ENCODE peak calls at places on chromosomes 6 and 20, in eight cellular contexts. One of them, this sample, is unnamed.

GRCh38 chr6:35044145-35044745 is 96.9 kb downstream of the TCP11 start:
- DNase-seq in tibial nerve: no peak
- DNase-seq in pancreas: peak; percentile 38
- DNase-seq in GM06990: no peak
- DNase-seq in astrocyte: no peak
- DNase-seq in psoas muscle: no peak
- DNase-seq in transverse colon: peak; percentile 41
- DNase-seq in thoracic aorta: no peak
- DNase-seq in this sample: peak; percentile 51

GRCh38 chr6:122014961-122015360 is 384.5 kb upstream of the HSF2 start:
- DNase-seq in tibial nerve: no peak
- DNase-seq in astrocyte: peak; percentile 90
- DNase-seq in GM06990: no peak
- DNase-seq in pancreas: no peak
- DNase-seq in thoracic aorta: no peak
- DNase-seq in psoas muscle: no peak
- DNase-seq in transverse colon: no peak
- DNase-seq in this sample: no peak

GRCh38 chr6:37239950-37240713 is 17.4 kb upstream of the TBC1D22B start:
- DNase-seq in GM06990: peak; percentile 57
- DNase-seq in thoracic aorta: peak; percentile 82
- DNase-seq in pancreas: peak; percentile 84
- DNase-seq in astrocyte: peak; percentile 99
- DNase-seq in transverse colon: peak; percentile 89
- DNase-seq in psoas muscle: peak; percentile 89
- DNase-seq in tibial nerve: peak; percentile 65
- DNase-seq in this sample: peak; percentile 91

GRCh38 chr6:134967711-134968110 is 17.8 kb upstream of the ALDH8A1 start:
- DNase-seq in tibial nerve: no peak
- DNase-seq in psoas muscle: no peak
- DNase-seq in astrocyte: no peak
- DNase-seq in pancreas: no peak
- DNase-seq in transverse colon: no peak
- DNase-seq in thoracic aorta: no peak
- DNase-seq in GM06990: no peak
- DNase-seq in this sample: no peak

GRCh38 chr6:49950415-49950751 is 13.6 kb downstream of the DEFB114 start:
- DNase-seq in pancreas: no peak
- DNase-seq in psoas muscle: no peak
- DNase-seq in transverse colon: no peak
- DNase-seq in thoracic aorta: no peak
- DNase-seq in GM06990: no peak
- DNase-seq in astrocyte: no peak
- DNase-seq in tibial nerve: no peak
- DNase-seq in this sample: no peak

GRCh38 chr20:53055668-53056067 is 83.5 kb downstream of the TSHZ2 start:
- DNase-seq in psoas muscle: no peak
- DNase-seq in GM06990: no peak
- DNase-seq in pancreas: no peak
- DNase-seq in transverse colon: no peak
- DNase-seq in thoracic aorta: no peak
- DNase-seq in tibial nerve: no peak
- DNase-seq in astrocyte: no peak
- DNase-seq in this sample: no peak

GRCh38 chr6:511488-512137 is 120.1 kb downstream of the IRF4 start:
- DNase-seq in tibial nerve: no peak
- DNase-seq in pancreas: no peak
- DNase-seq in GM06990: no peak
- DNase-seq in psoas muscle: no peak
- DNase-seq in thoracic aorta: no peak
- DNase-seq in astrocyte: peak; percentile 2
- DNase-seq in transverse colon: no peak
- DNase-seq in this sample: no peak

GRCh38 chr6:121635355-121635754 is 199.9 kb downstream of the GJA1 start:
- DNase-seq in astrocyte: no peak
- DNase-seq in psoas muscle: no peak
- DNase-seq in GM06990: no peak
- DNase-seq in tibial nerve: no peak
- DNase-seq in pancreas: no peak
- DNase-seq in thoracic aorta: no peak
- DNase-seq in transverse colon: no peak
- DNase-seq in this sample: no peak

GRCh38 chr6:160861824-160862223 is 129.7 kb upstream of the MAP3K4 start:
- DNase-seq in transverse colon: no peak
- DNase-seq in GM06990: no peak
- DNase-seq in astrocyte: no peak
- DNase-seq in psoas muscle: no peak
- DNase-seq in pancreas: no peak
- DNase-seq in tibial nerve: no peak
- DNase-seq in thoracic aorta: no peak
- DNase-seq in this sample: no peak

GRCh38 chr6:43625393-43625992 is 3.6 kb downstream of the GTPBP2 start:
- DNase-seq in transverse colon: no peak
- DNase-seq in GM06990: no peak
- DNase-seq in thoracic aorta: no peak
- DNase-seq in astrocyte: no peak
- DNase-seq in psoas muscle: no peak
- DNase-seq in tibial nerve: no peak
- DNase-seq in pancreas: no peak
- DNase-seq in this sample: no peak
- H3K36me3 ChIP-seq in transverse colon: peaks cover 36% of the 10 kb centered on the region
- H3K36me3 ChIP-seq in GM06990: peaks cover 42% of the 10 kb centered on the region
- H3K36me3 ChIP-seq in thoracic aorta: peaks cover 53% of the 10 kb centered on the region
- H3K36me3 ChIP-seq in astrocyte: peaks cover 49% of the 10 kb centered on the region
- H3K36me3 ChIP-seq in psoas muscle: peaks cover 64% of the 10 kb centered on the region
- H3K36me3 ChIP-seq in tibial nerve: no peaks in the 10 kb centered on the region
- H3K36me3 ChIP-seq in pancreas: peaks cover 51% of the 10 kb centered on the region
- H3K36me3 ChIP-seq in this sample: peaks cover 57% of the 10 kb centered on the region

DNA sequence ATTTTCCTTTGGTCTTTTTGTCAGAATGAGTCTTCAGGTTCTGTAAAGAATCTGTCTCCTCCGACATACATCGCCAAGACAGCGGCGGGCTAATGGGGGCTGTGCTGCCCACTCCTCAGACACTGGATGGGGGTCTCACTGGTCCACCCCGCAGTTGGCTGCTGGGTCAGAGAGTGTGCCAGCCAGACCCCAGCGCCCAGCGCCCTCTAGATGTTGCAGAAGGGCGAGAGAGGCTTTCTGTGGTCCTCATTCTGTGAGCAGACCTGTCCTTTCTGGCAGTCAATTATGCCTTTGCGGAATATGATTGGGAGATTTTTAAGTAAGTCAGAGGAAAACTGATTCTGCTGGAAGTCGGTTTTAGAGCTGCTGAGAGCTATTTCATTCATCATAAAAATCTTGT is 7.8 kb upstream of the CCR6 start:
- DNase-seq in thoracic aorta: no peak
- DNase-seq in GM06990: no peak
- DNase-seq in tibial nerve: no peak
- DNase-seq in psoas muscle: no peak
- DNase-seq in astrocyte: no peak
- DNase-seq in transverse colon: no peak
- DNase-seq in pancreas: no peak
- DNase-seq in this sample: no peak
- TF ChIP-seq CTCF in thoracic aorta: no peak
- TF ChIP-seq CTCF in GM06990: peak; percentile 60
- TF ChIP-seq CTCF in tibial nerve: no peak
- TF ChIP-seq CTCF in psoas muscle: no peak
- TF ChIP-seq CTCF in astrocyte: no peak
- TF ChIP-seq CTCF in transverse colon: no peak
- TF ChIP-seq CTCF in pancreas: no peak
- TF ChIP-seq CTCF in this sample: no peak

DNA sequence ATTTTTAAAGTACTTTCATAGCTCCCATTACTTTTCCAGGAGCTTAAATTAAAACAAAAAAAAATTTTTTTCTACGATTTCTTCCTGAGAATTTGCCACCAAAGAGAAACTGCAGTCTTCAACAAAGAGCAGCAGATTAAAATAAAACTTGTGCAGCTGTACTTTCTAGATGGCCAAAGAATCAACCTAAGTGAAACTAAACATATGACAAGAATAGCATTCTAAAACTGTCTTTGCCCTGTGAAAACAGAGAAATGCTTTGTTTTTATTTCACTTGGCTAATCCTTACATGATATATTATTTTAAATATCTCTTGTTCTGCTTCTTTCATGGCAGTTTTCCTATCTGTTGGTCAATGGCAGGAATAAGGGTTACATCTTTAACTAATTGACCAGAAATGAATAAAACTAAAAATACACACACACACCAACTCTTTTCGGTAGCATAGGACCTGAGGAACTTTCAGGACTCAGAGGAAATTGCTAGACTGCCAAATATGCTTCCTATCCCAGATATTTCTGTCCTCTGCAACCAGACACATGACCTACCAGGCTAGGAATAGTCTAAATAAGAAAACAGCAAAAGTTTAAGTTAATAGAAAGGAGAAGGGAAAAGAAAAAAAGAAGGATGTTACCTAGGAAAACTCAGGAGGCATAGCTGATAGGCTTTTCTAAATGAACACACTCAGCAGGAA is 74.8 kb downstream of the MAP3K5 start:
- DNase-seq in transverse colon: no peak
- DNase-seq in tibial nerve: no peak
- DNase-seq in GM06990: peak; percentile 50
- DNase-seq in psoas muscle: no peak
- DNase-seq in pancreas: no peak
- DNase-seq in astrocyte: peak; percentile 42
- DNase-seq in thoracic aorta: no peak
- DNase-seq in this sample: no peak
- H3K4me3 ChIP-seq in transverse colon: no peak overlapping the region
- H3K4me3 ChIP-seq in tibial nerve: no peak overlapping the region
- H3K4me3 ChIP-seq in GM06990: peak overlapping the region; percentile 37
- H3K4me3 ChIP-seq in psoas muscle: peak overlapping the region; percentile 22
- H3K4me3 ChIP-seq in pancreas: no peak overlapping the region
- H3K4me3 ChIP-seq in astrocyte: no peak overlapping the region
- H3K4me3 ChIP-seq in thoracic aorta: peak overlapping the region; percentile 60
- H3K4me3 ChIP-seq in this sample: no peak overlapping the region

DNA sequence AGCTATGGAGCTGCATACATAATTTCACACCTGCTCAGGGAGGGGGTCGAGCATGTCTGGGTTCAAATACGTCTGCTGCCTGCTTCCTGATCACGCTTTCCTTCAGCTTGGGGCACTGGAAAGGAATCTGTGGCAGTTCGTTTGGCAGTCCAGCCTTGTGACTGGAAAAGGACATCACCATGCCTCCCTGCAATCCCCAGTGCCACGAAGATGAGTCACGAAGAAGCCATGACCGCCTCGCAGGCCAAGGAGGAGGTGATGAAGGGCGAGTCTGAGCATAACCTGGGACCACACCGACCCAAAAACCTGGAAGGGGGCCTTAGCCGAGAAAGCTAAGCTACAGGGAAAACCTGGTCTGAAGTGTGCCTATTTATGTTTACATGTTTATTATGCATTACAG is 13.1 kb downstream of the JAG1 start:
- DNase-seq in psoas muscle: peak; percentile 44
- DNase-seq in tibial nerve: no peak
- DNase-seq in pancreas: no peak
- DNase-seq in thoracic aorta: no peak
- DNase-seq in GM06990: no peak
- DNase-seq in astrocyte: no peak
- DNase-seq in transverse colon: no peak
- DNase-seq in this sample: peak; percentile 48
- H3K36me3 ChIP-seq in psoas muscle: peaks cover 70% of the 10 kb centered on the region
- H3K36me3 ChIP-seq in tibial nerve: peaks cover 5% of the 10 kb centered on the region
- H3K36me3 ChIP-seq in pancreas: peaks cover 43% of the 10 kb centered on the region
- H3K36me3 ChIP-seq in thoracic aorta: peaks cover 26% of the 10 kb centered on the region
- H3K36me3 ChIP-seq in GM06990: no peaks in the 10 kb centered on the region
- H3K36me3 ChIP-seq in astrocyte: peaks cover 48% of the 10 kb centered on the region
- H3K36me3 ChIP-seq in transverse colon: peaks cover 44% of the 10 kb centered on the region
- H3K36me3 ChIP-seq in this sample: peaks cover 98% of the 10 kb centered on the region

DNA sequence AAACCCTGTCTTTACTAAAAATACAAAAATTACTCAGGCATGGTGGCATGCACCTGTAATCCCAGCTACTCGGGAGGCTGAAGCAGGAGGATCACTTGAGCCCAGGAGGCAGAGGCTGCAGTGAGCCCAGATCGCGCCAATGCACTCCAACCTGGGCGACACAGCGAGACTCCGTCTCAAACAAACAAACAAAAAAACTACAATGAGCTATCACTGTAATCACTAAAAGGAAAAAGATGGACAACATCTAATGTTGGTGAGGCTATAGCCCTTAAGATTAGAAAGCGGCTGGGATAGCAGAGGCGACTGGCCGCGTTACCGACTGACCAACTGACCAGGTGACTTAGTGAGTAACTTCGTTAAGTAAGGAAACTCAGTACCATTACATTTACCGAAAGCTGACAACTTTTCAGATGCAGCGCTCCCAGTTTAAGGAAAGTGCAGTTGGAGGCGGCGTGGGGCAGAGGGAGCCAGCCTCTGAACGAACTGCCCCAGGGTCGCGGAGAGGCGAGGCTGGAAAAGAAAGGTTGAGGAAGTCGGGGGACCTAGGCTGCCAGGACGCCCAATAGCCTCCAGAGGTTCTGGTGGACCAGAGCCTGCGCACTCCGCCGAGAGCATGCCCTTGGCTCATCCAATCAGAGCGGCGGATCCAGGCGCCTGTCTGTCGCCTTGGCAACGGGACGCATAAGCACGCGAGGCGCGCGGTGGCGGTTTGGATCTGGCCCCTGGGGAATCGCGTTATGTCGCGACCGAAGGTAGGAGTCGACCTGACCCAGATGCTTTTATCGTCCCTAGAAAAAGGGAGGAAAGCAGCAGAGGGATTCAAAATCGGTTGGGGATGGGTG is 8.9 kb downstream of the TTLL9 start:
- DNase-seq in psoas muscle: peak; percentile 93
- DNase-seq in thoracic aorta: peak; percentile 91
- DNase-seq in tibial nerve: peak; percentile 88
- DNase-seq in transverse colon: peak; percentile 93
- DNase-seq in astrocyte: peak; percentile 87
- DNase-seq in GM06990: no peak
- DNase-seq in pancreas: peak; percentile 93
- DNase-seq in this sample: peak; percentile 94
- TF ChIP-seq CTCF in psoas muscle: peak; percentile 6
- TF ChIP-seq CTCF in thoracic aorta: no peak
- TF ChIP-seq CTCF in tibial nerve: no peak
- TF ChIP-seq CTCF in transverse colon: no peak
- TF ChIP-seq CTCF in astrocyte: no peak
- TF ChIP-seq CTCF in GM06990: no peak
- TF ChIP-seq CTCF in pancreas: no peak
- TF ChIP-seq CTCF in this sample: no peak

DNA sequence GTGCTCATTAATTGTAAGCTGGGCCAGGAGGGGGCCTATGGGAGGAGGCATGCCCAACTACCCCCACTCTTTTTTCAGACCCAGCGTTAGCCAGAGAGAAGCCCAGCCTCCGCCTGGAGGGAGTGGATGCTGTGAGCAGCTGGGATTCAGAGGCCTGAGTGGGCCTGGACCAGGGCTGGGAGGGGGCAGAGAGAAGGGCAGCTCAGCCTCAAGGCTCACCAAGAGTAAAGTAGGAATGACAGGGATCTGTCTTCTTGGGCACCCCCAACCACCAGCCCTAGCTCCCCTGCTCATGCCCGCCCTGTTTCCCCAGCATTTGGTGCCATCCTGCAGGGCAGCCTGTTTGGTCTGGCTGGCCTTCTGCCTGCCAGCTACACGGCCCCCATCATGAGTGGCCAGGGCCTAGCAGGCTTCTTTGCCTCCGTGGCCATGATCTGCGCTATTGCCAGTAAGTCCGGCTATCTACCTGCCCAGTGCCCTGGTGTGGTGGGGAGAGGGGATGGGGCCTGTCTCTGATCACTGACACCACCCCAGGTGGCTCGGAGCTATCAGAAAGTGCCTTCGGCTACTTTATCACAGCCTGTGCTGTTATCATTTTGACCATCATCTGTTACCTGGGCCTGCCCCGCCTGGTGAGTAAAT is 6.8 kb downstream of the SLC29A1 start:
- DNase-seq in astrocyte: no peak
- DNase-seq in thoracic aorta: no peak
- DNase-seq in transverse colon: no peak
- DNase-seq in tibial nerve: no peak
- DNase-seq in pancreas: no peak
- DNase-seq in psoas muscle: no peak
- DNase-seq in GM06990: no peak
- DNase-seq in this sample: no peak
- H3K4me3 ChIP-seq in astrocyte: no peak overlapping the region
- H3K4me3 ChIP-seq in thoracic aorta: no peak overlapping the region
- H3K4me3 ChIP-seq in transverse colon: no peak overlapping the region
- H3K4me3 ChIP-seq in tibial nerve: no peak overlapping the region
- H3K4me3 ChIP-seq in pancreas: no peak overlapping the region
- H3K4me3 ChIP-seq in psoas muscle: peak overlapping the region; percentile 71
- H3K4me3 ChIP-seq in GM06990: no peak overlapping the region
- H3K4me3 ChIP-seq in this sample: no peak overlapping the region

This sample was measured in heart left ventricle.